ENCODE peak calls at places on chromosomes 7 and 10, in five cellular contexts. I is hepatocyte, P is fibroblast of lung, U is neural progenitor cell, B is HCT116. E is an unnamed sample.

GRCh38 chr7:108109216-108109908 is 20.8 kb downstream of the LAMB4 start:
- DNase-seq in U (peak), I (peak), B (peak), P (peak), E (no peak)

GRCh38 chr7:150379590-150380379 is 655 bp downstream of the ZNF775 start:
- DNase-seq in I (no peak), P (peak), B (no peak), U (peak), E (peak)

GRCh38 chr7:78528964-78529363 is 730.4 kb downstream of the PHTF2 start:
- DNase-seq in P (no peak), B (no peak), U (no peak), I (no peak), E (no peak)

GRCh38 chr10:16816830-16817124 is 447 bp downstream of the RSU1 start:
- DNase-seq in B (no peak), I (no peak), P (no peak), U (peak), E (no peak)

GRCh38 chr10:50629495-50630122 is 5.9 kb upstream of the SGMS1 start:
- DNase-seq in I (no peak), P (no peak), U (no peak), B (no peak), E (no peak)

GRCh38 chr10:78644550-78644949 is 424.2 kb upstream of the ZMIZ1 start:
- DNase-seq in I (no peak), P (no peak), U (no peak), B (no peak), E (no peak)

GRCh38 chr7:132544999-132545398 is 31.3 kb downstream of the PLXNA4 start:
- DNase-seq in B (no peak), U (peak), I (no peak), P (no peak), E (no peak)

GRCh38 chr10:14839305-14839695 is 1.2 kb downstream of the HSPA14 start:
- DNase-seq in U (peak), P (peak), I (peak), B (no peak), E (no peak)

GRCh38 chr10:74418285-74418872 is 267.4 kb downstream of the ADK start:
- DNase-seq in I (peak), U (peak), B (no peak), P (peak), E (no peak)

GRCh38 chr7:110852156-110852858 is 238.6 kb upstream of the LRRN3 start:
- DNase-seq in U (no peak), I (no peak), P (no peak), B (no peak), E (no peak)

GRCh38 chr10:102120987-102121738 is 995 bp upstream of the LDB1 start:
- DNase-seq in P (peak), I (peak), B (no peak), U (peak), E (peak)

GRCh38 chr10:44382131-44382858 is 2.6 kb downstream of the CXCL12 start:
- DNase-seq in I (no peak), P (no peak), U (peak), B (no peak), E (no peak)

GRCh38 chr10:100338434-100339036 is 8.5 kb upstream of the SCD start:
- DNase-seq in U (peak), I (peak), B (peak), P (peak), E (peak)
- H3K4me2 ChIP-seq in U (no peak), I (no peak), B (no peak), P (no peak), E (no peak)

GRCh38 chr7:80876894-80877414 is 41.9 kb downstream of the SEMA3C start:
- DNase-seq in P (peak), I (peak), B (peak), U (no peak), E (peak)
- H3K4me2 ChIP-seq in P (no peak), I (no peak), B (peak), U (no peak), E (peak)

DNA sequence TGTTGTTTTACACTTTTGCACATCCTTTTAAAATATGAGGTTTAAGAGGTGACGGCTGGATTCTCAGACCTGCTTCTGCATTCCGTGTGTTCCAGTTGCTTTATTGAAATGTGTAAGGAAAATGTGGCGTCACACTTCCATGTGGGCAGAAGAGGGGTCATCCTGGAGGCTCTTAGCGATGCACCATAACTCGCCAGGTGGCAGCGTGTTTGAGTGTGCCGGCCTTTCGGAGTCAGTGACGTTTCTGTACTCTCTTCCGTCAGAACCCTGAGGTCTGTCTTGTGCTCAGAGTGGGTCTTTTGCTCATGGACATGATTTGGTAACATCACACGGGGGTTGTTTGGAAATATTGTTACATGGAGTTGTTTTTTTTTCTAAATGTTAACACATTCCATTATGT is 9.1 kb downstream of the PPP2R2D start:
- DNase-seq in I (no peak), P (no peak), B (no peak), U (no peak), E (no peak)
- H3K4me2 ChIP-seq in I (no peak), P (no peak), B (no peak), U (no peak), E (no peak)

DNA sequence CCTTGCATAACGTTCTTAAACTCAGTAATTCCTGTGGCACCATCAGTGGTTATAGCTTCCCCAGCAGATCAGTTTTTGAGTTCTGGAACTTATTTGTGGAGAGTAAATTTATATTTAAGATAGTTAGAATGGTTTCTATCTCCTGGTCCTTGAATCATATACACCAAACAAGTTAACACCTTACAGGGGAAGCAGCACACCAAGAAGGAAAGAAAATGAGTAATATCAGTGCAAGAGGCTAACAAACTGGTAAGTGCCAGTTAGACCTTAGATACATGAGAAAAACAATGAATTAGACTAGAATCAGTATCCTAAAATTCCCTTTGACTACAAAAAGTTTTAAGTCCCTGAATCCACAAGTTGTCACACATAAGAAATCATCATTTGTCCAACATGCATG is 54.2 kb downstream of the ABI1 start:
- DNase-seq in U (no peak), P (no peak), B (no peak), I (no peak), E (no peak)
- H3K4me2 ChIP-seq in U (no peak), P (no peak), B (no peak), I (no peak), E (no peak)

DNA sequence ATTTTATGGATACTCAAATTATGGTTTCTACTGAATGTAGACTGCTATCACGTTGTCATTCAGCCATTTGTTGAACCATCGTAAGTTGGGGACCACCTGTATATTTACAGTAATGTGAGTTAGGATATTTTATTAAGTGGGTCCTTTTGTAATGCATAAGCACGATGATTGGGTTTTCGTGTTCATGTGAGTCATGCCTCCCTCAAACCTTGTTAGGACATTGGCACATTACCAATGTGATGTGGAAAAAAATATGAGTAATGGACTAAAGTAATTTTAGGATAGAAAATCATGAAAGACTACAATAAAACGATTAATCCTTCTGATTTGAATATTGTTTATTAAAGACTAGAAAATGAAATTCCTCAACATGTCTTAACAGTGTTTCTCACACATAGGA is 8.7 kb downstream of the SMC3 start:
- DNase-seq in I (no peak), B (no peak), U (no peak), P (peak), E (peak)
- H3K4me2 ChIP-seq in I (no peak), B (no peak), U (no peak), P (peak), E (no peak)

GRCh38 chr7:91912500-91912899 is 28.2 kb upstream of the AKAP9 start:
- DNase-seq in I (no peak), P (peak), U (no peak), B (no peak), E (no peak)
- H3K4me2 ChIP-seq in I (no peak), P (no peak), U (no peak), B (no peak), E (no peak)

GRCh38 chr7:7157887-7158271 is 24.5 kb upstream of the C1GALT1 start:
- DNase-seq in B (no peak), P (peak), I (no peak), U (no peak), E (no peak)

GRCh38 chr7:7164590-7164989 is 17.8 kb upstream of the C1GALT1 start:
- DNase-seq in P (no peak), B (no peak), U (no peak), I (no peak), E (no peak)

GRCh38 chr7:7156663-7157062 is 25.7 kb upstream of the C1GALT1 start:
- DNase-seq in B (no peak), I (no peak), P (no peak), U (no peak), E (no peak)

GRCh38 chr7:7157177-7157886 is 25.0 kb upstream of the C1GALT1 start:
- DNase-seq in I (no peak), P (peak), B (no peak), U (no peak), E (peak)

DNA sequence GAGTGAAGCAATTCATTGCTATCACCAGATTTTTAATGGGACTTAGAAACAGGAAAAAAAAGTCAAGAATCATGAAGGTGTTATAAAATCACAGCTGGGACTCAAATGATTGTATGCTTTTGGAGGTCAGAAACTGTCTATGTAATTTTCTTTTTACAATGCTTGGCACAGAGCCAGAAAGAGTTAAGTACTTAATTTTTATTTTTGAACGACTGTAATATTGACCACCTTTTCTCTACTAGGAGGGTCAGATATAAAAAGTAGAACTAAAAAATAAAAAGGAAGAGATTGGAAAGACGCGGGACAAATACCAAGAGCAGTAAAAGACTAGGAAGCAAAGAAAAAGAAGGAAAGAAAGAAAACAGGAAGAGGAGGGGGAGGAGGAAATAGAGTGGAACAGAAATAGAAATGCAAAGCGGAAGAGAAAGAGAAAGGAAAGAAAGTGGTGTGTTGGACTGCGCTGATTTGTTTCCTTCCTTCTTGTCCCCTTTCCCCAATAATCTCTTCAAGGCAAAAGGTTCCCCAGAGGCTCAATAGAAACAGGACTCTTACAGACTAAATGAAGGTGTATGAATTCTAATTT is 23.2 kb upstream of the C1GALT1 start:
- DNase-seq in B (no peak), P (no peak), U (no peak), I (no peak), E (no peak)
- H3K4me2 ChIP-seq in B (no peak), P (peak), U (no peak), I (no peak), E (no peak)

GRCh38 chr7:94423865-94424264 is 29.2 kb downstream of the COL1A2 start:
- DNase-seq in I (no peak), P (peak), U (no peak), B (no peak), E (peak)
- H3K4me2 ChIP-seq in I (no peak), P (no peak), U (no peak), B (no peak), E (no peak)

E was measured in mesenchymal stem cell.